ENCODE peak calls at places on chromosomes 13 and 19, in eight cellular contexts. One of them, this sample, is unnamed.

GRCh38 chr13:110242615-110243014 is 64.3 kb downstream of the COL4A1 start:
- DNase-seq in fibroblast of villous mesenchyme: no peak
- DNase-seq in mesothelial cell of epicardium: no peak
- DNase-seq in left ventricle myocardium inferior: no peak
- DNase-seq in AG09309: no peak
- DNase-seq in brain microvascular endothelial cell: no peak
- DNase-seq in CD4-positive, alpha-beta T cell: no peak
- DNase-seq in cardiac muscle cell: no peak
- DNase-seq in this sample: no peak

GRCh38 chr13:51624695-51625345 is 40.6 kb downstream of the WDFY2 start:
- DNase-seq in cardiac muscle cell: no peak
- DNase-seq in left ventricle myocardium inferior: no peak
- DNase-seq in CD4-positive, alpha-beta T cell: no peak
- DNase-seq in mesothelial cell of epicardium: no peak
- DNase-seq in brain microvascular endothelial cell: no peak
- DNase-seq in AG09309: no peak
- DNase-seq in fibroblast of villous mesenchyme: no peak
- DNase-seq in this sample: no peak

GRCh38 chr19:49103331-49104085 is 10.7 kb upstream of the LIN7B start:
- DNase-seq in CD4-positive, alpha-beta T cell: no peak
- DNase-seq in brain microvascular endothelial cell: no peak
- DNase-seq in cardiac muscle cell: no peak
- DNase-seq in mesothelial cell of epicardium: no peak
- DNase-seq in left ventricle myocardium inferior: no peak
- DNase-seq in AG09309: no peak
- DNase-seq in fibroblast of villous mesenchyme: no peak
- DNase-seq in this sample: no peak

GRCh38 chr13:113584870-113585671 is 518 bp downstream of the TFDP1 start:
- DNase-seq in fibroblast of villous mesenchyme: peak
- DNase-seq in mesothelial cell of epicardium: no peak
- DNase-seq in CD4-positive, alpha-beta T cell: no peak
- DNase-seq in cardiac muscle cell: no peak
- DNase-seq in brain microvascular endothelial cell: no peak
- DNase-seq in AG09309: no peak
- DNase-seq in left ventricle myocardium inferior: no peak
- DNase-seq in this sample: no peak

GRCh38 chr19:45899253-45899652 is 3.2 kb downstream of the MYPOP start:
- DNase-seq in AG09309: no peak
- DNase-seq in left ventricle myocardium inferior: no peak
- DNase-seq in CD4-positive, alpha-beta T cell: no peak
- DNase-seq in brain microvascular endothelial cell: no peak
- DNase-seq in fibroblast of villous mesenchyme: no peak
- DNase-seq in cardiac muscle cell: no peak
- DNase-seq in mesothelial cell of epicardium: no peak
- DNase-seq in this sample: no peak

GRCh38 chr19:49442793-49443365 is 1.6 kb upstream of the SLC17A7 start:
- DNase-seq in left ventricle myocardium inferior: peak
- DNase-seq in cardiac muscle cell: peak
- DNase-seq in mesothelial cell of epicardium: peak
- DNase-seq in AG09309: no peak
- DNase-seq in fibroblast of villous mesenchyme: peak
- DNase-seq in CD4-positive, alpha-beta T cell: no peak
- DNase-seq in brain microvascular endothelial cell: peak
- DNase-seq in this sample: peak

GRCh38 chr19:48466571-48467325 is 2.4 kb upstream of the CYTH2 start:
- DNase-seq in cardiac muscle cell: peak
- DNase-seq in fibroblast of villous mesenchyme: peak
- DNase-seq in mesothelial cell of epicardium: no peak
- DNase-seq in AG09309: peak
- DNase-seq in left ventricle myocardium inferior: no peak
- DNase-seq in brain microvascular endothelial cell: peak
- DNase-seq in CD4-positive, alpha-beta T cell: no peak
- DNase-seq in this sample: peak

GRCh38 chr19:34173145-34173956 is 1.0 kb downstream of the LSM14A start:
- DNase-seq in fibroblast of villous mesenchyme: peak
- DNase-seq in brain microvascular endothelial cell: no peak
- DNase-seq in CD4-positive, alpha-beta T cell: no peak
- DNase-seq in mesothelial cell of epicardium: no peak
- DNase-seq in cardiac muscle cell: peak
- DNase-seq in AG09309: no peak
- DNase-seq in left ventricle myocardium inferior: no peak
- DNase-seq in this sample: no peak

GRCh38 chr13:52968074-52968700 is 60.4 kb upstream of the OLFM4 start:
- DNase-seq in fibroblast of villous mesenchyme: peak
- DNase-seq in CD4-positive, alpha-beta T cell: peak
- DNase-seq in brain microvascular endothelial cell: peak
- DNase-seq in AG09309: peak
- DNase-seq in left ventricle myocardium inferior: peak
- DNase-seq in mesothelial cell of epicardium: peak
- DNase-seq in cardiac muscle cell: peak
- DNase-seq in this sample: peak

GRCh38 chr19:10805758-10806247 is 30.2 kb downstream of the TMED1 start:
- DNase-seq in AG09309: no peak
- DNase-seq in left ventricle myocardium inferior: no peak
- DNase-seq in brain microvascular endothelial cell: no peak
- DNase-seq in CD4-positive, alpha-beta T cell: no peak
- DNase-seq in fibroblast of villous mesenchyme: no peak
- DNase-seq in cardiac muscle cell: no peak
- DNase-seq in mesothelial cell of epicardium: no peak
- DNase-seq in this sample: no peak

GRCh38 chr13:75513271-75513670 is 24.4 kb downstream of the COMMD6 start:
- DNase-seq in AG09309: no peak
- DNase-seq in CD4-positive, alpha-beta T cell: no peak
- DNase-seq in brain microvascular endothelial cell: no peak
- DNase-seq in mesothelial cell of epicardium: no peak
- DNase-seq in cardiac muscle cell: no peak
- DNase-seq in fibroblast of villous mesenchyme: no peak
- DNase-seq in left ventricle myocardium inferior: no peak
- DNase-seq in this sample: no peak

GRCh38 chr19:16325671-16326400 is 1.2 kb downstream of the KLF2 start:
- DNase-seq in left ventricle myocardium inferior: no peak
- DNase-seq in brain microvascular endothelial cell: no peak
- DNase-seq in fibroblast of villous mesenchyme: no peak
- DNase-seq in mesothelial cell of epicardium: no peak
- DNase-seq in AG09309: no peak
- DNase-seq in cardiac muscle cell: peak
- DNase-seq in CD4-positive, alpha-beta T cell: peak
- DNase-seq in this sample: no peak

GRCh38 chr19:16394681-16395375 is 70.2 kb downstream of the KLF2 start:
- DNase-seq in CD4-positive, alpha-beta T cell: no peak
- DNase-seq in left ventricle myocardium inferior: no peak
- DNase-seq in brain microvascular endothelial cell: no peak
- DNase-seq in cardiac muscle cell: peak
- DNase-seq in fibroblast of villous mesenchyme: peak
- DNase-seq in mesothelial cell of epicardium: no peak
- DNase-seq in AG09309: no peak
- DNase-seq in this sample: no peak

GRCh38 chr13:44474122-44474910 is 100.7 kb downstream of the SERP2 start:
- DNase-seq in left ventricle myocardium inferior: no peak
- DNase-seq in AG09309: no peak
- DNase-seq in fibroblast of villous mesenchyme: no peak
- DNase-seq in mesothelial cell of epicardium: no peak
- DNase-seq in CD4-positive, alpha-beta T cell: no peak
- DNase-seq in cardiac muscle cell: peak
- DNase-seq in brain microvascular endothelial cell: no peak
- DNase-seq in this sample: no peak

GRCh38 chr19:41355802-41356201 is 2.1 kb upstream of the TGFB1 start:
- DNase-seq in mesothelial cell of epicardium: no peak
- DNase-seq in AG09309: no peak
- DNase-seq in brain microvascular endothelial cell: no peak
- DNase-seq in cardiac muscle cell: no peak
- DNase-seq in left ventricle myocardium inferior: peak
- DNase-seq in fibroblast of villous mesenchyme: no peak
- DNase-seq in CD4-positive, alpha-beta T cell: no peak
- DNase-seq in this sample: no peak

GRCh38 chr13:82803341-82803740 is 1078.9 kb downstream of the SLITRK1 start:
- DNase-seq in brain microvascular endothelial cell: no peak
- DNase-seq in left ventricle myocardium inferior: no peak
- DNase-seq in fibroblast of villous mesenchyme: no peak
- DNase-seq in CD4-positive, alpha-beta T cell: no peak
- DNase-seq in AG09309: no peak
- DNase-seq in mesothelial cell of epicardium: no peak
- DNase-seq in cardiac muscle cell: peak
- DNase-seq in this sample: no peak

GRCh38 chr13:81610613-81611012 is 1269.7 kb upstream of the SPRY2 start:
- DNase-seq in AG09309: no peak
- DNase-seq in left ventricle myocardium inferior: no peak
- DNase-seq in cardiac muscle cell: no peak
- DNase-seq in fibroblast of villous mesenchyme: no peak
- DNase-seq in CD4-positive, alpha-beta T cell: no peak
- DNase-seq in brain microvascular endothelial cell: no peak
- DNase-seq in mesothelial cell of epicardium: no peak
- DNase-seq in this sample: no peak
- TF ChIP-seq CTCF in AG09309: no peak
- TF ChIP-seq CTCF in left ventricle myocardium inferior: no peak
- TF ChIP-seq CTCF in cardiac muscle cell: no peak
- TF ChIP-seq CTCF in fibroblast of villous mesenchyme: no peak
- TF ChIP-seq CTCF in CD4-positive, alpha-beta T cell: no peak
- TF ChIP-seq CTCF in brain microvascular endothelial cell: no peak
- TF ChIP-seq CTCF in mesothelial cell of epicardium: no peak
- TF ChIP-seq CTCF in this sample: no peak

GRCh38 chr13:55199132-55199531 is 1941.6 kb upstream of the PRR20A start:
- DNase-seq in mesothelial cell of epicardium: no peak
- DNase-seq in AG09309: no peak
- DNase-seq in CD4-positive, alpha-beta T cell: no peak
- DNase-seq in cardiac muscle cell: no peak
- DNase-seq in brain microvascular endothelial cell: no peak
- DNase-seq in fibroblast of villous mesenchyme: no peak
- DNase-seq in left ventricle myocardium inferior: no peak
- DNase-seq in this sample: no peak
- TF ChIP-seq CTCF in mesothelial cell of epicardium: no peak
- TF ChIP-seq CTCF in AG09309: no peak
- TF ChIP-seq CTCF in CD4-positive, alpha-beta T cell: no peak
- TF ChIP-seq CTCF in cardiac muscle cell: no peak
- TF ChIP-seq CTCF in brain microvascular endothelial cell: no peak
- TF ChIP-seq CTCF in fibroblast of villous mesenchyme: no peak
- TF ChIP-seq CTCF in left ventricle myocardium inferior: no peak
- TF ChIP-seq CTCF in this sample: no peak

DNA sequence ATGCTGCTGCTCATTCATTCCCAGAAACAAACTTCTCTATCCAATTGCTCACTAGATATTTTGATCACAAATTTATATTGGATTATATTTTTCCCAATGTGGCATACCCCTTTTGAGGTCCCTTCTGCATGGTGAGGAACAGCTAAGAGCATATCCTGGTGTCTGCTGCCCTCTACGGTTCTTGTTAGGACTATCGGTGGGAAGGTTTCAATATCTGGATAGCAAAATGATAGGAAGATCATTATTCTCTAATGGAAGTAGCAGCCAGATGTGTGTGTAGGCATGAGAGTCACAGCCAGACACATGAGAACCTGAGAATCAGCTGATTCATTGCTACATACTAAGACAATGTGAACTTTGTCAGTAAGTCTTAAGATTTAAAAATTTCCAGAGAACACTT is 1422.4 kb upstream of the MIR17HG start:
- DNase-seq in left ventricle myocardium inferior: no peak
- DNase-seq in CD4-positive, alpha-beta T cell: no peak
- DNase-seq in fibroblast of villous mesenchyme: no peak
- DNase-seq in brain microvascular endothelial cell: no peak
- DNase-seq in mesothelial cell of epicardium: no peak
- DNase-seq in cardiac muscle cell: peak
- DNase-seq in AG09309: no peak
- DNase-seq in this sample: no peak
- TF ChIP-seq CTCF in left ventricle myocardium inferior: peak
- TF ChIP-seq CTCF in CD4-positive, alpha-beta T cell: no peak
- TF ChIP-seq CTCF in fibroblast of villous mesenchyme: peak
- TF ChIP-seq CTCF in brain microvascular endothelial cell: peak
- TF ChIP-seq CTCF in mesothelial cell of epicardium: no peak
- TF ChIP-seq CTCF in cardiac muscle cell: peak
- TF ChIP-seq CTCF in AG09309: no peak
- TF ChIP-seq CTCF in this sample: peak

DNA sequence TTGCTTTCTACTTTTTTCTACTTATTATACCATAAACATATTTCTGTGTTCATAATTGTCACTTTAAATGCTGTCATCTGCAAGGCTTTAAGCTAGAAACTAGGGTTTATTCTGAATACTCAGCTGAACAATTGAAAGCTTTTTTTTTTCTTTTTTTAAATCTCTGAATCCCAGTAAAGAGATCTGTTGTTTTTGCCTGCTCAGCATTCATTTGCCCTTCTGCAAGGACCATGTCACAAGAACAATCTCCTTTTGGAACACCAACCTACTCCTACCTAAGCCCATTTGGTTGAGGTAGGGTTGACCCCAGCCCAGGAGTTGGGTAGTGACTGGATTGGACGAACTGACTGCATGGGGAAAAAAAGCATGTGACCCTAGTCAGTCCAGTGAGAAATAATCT is 92.6 kb downstream of the MZT1 start:
- DNase-seq in mesothelial cell of epicardium: no peak
- DNase-seq in brain microvascular endothelial cell: no peak
- DNase-seq in left ventricle myocardium inferior: no peak
- DNase-seq in cardiac muscle cell: no peak
- DNase-seq in CD4-positive, alpha-beta T cell: no peak
- DNase-seq in AG09309: no peak
- DNase-seq in fibroblast of villous mesenchyme: no peak
- DNase-seq in this sample: no peak
- TF ChIP-seq CTCF in mesothelial cell of epicardium: no peak
- TF ChIP-seq CTCF in brain microvascular endothelial cell: no peak
- TF ChIP-seq CTCF in left ventricle myocardium inferior: no peak
- TF ChIP-seq CTCF in cardiac muscle cell: no peak
- TF ChIP-seq CTCF in CD4-positive, alpha-beta T cell: no peak
- TF ChIP-seq CTCF in AG09309: no peak
- TF ChIP-seq CTCF in fibroblast of villous mesenchyme: no peak
- TF ChIP-seq CTCF in this sample: no peak

DNA sequence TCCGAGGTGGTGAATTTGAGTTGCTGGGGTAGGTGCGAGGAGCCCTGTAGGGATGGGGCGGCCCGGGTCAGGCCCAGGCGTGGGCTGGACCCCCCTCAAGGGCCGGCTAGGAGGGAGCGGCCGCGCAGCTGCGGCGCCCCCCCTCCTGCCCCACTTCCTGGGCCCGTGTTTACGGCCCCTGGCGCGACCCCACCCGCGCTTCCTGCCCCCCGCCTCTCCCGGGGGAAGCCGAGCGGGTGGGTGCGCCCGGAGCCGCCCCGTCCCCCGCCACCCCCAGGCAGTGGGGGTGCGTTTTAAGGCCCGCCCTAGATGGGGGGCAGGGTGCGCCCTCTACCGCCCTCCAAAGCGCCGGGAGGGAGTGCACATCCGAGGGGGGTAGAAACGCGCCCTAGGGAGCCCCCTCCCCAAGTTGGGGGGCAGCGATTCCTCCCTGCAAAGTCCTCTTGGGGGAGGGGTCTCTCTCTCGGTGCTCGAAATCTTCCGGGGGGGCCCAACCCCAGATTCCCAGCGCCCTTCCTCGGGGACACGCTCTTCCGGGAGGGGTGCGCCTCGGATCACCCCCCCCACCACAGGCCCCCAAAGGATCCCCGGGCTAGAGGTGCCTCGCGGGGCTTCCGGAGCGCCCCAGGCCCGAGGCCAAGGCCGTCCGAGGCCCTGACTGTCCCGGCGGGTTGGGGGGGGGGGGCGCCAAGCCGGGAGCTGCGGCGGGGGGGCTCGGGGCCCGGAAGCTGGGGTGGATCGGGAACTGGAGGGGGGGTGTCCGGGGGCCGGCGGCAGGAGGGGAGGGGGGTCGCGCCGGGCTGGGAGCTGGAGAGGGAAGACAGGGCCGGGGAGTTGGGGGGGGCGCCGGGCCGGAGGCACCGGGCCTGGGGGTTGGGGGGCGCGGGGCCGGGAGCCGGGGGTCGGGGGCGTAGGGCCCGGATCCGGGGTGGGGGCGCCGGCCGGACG is 807 bp downstream of the TLE5 start:
- DNase-seq in left ventricle myocardium inferior: peak
- DNase-seq in AG09309: no peak
- DNase-seq in CD4-positive, alpha-beta T cell: peak
- DNase-seq in mesothelial cell of epicardium: no peak
- DNase-seq in brain microvascular endothelial cell: no peak
- DNase-seq in fibroblast of villous mesenchyme: peak
- DNase-seq in cardiac muscle cell: peak
- DNase-seq in this sample: no peak
- TF ChIP-seq CTCF in left ventricle myocardium inferior: peak
- TF ChIP-seq CTCF in AG09309: peak
- TF ChIP-seq CTCF in CD4-positive, alpha-beta T cell: peak
- TF ChIP-seq CTCF in mesothelial cell of epicardium: no peak
- TF ChIP-seq CTCF in brain microvascular endothelial cell: peak
- TF ChIP-seq CTCF in fibroblast of villous mesenchyme: peak
- TF ChIP-seq CTCF in cardiac muscle cell: peak
- TF ChIP-seq CTCF in this sample: peak